ENCODE peak calls at places on chromosomes 1 and 21, in five cellular contexts. E is Right ventricle myocardium inferior, P is iPS DF 19.7, B is prostate gland, G is SK-N-DZ. M is an unnamed sample.

GRCh38 chr1:10251325-10252103 is 41.1 kb downstream of the KIF1B start:
- DNase-seq in B (no peak), G (no peak), P (no peak), E (no peak), M (no peak)

GRCh38 chr1:227998374-227999055 is 8.3 kb upstream of the WNT3A start:
- DNase-seq in G (no peak), P (no peak), B (no peak), E (no peak), M (no peak)

GRCh38 chr1:104987210-104987609 is 1237.5 kb downstream of the AMY1C start:
- DNase-seq in B (no peak), P (no peak), G (no peak), E (no peak), M (no peak)

GRCh38 chr1:170063109-170063826 is 11.2 kb downstream of the KIFAP3 start:
- DNase-seq in P (no peak), B (no peak), E (no peak), G (no peak), M (no peak)

GRCh38 chr1:46489169-46489637 is 433 bp upstream of the DMBX1 start:
- DNase-seq in E (peak), G (no peak), P (no peak), B (no peak), M (no peak)

GRCh38 chr21:45889115-45889708 is 92.4 kb upstream of the COL6A1 start:
- DNase-seq in G (peak), E (no peak), B (no peak), P (no peak), M (no peak)

GRCh38 chr21:14356771-14357170 is 26.2 kb downstream of the HSPA13 start:
- DNase-seq in E (no peak), G (no peak), B (no peak), P (no peak), M (no peak)

GRCh38 chr1:153220606-153221303 is 3.4 kb downstream of the PRR9 start:
- DNase-seq in E (no peak), P (no peak), B (no peak), G (peak), M (no peak)

GRCh38 chr1:10161121-10161520 is 49.2 kb upstream of the KIF1B start:
- DNase-seq in P (no peak), E (no peak), G (no peak), B (no peak), M (no peak)

GRCh38 chr21:38308010-38308784 is 51.4 kb downstream of the KCNJ15 start:
- DNase-seq in P (no peak), G (no peak), E (no peak), B (no peak), M (no peak)

GRCh38 chr1:172054172-172054571 is 212.9 kb downstream of the DNM3 start:
- DNase-seq in P (no peak), G (no peak), E (no peak), B (no peak), M (no peak)

GRCh38 chr1:118325545-118326225 is 140.7 kb upstream of the SPAG17 start:
- DNase-seq in P (no peak), E (no peak), B (no peak), G (no peak), M (no peak)

GRCh38 chr1:179177182-179177581 is 52.3 kb downstream of the ABL2 start:
- DNase-seq in E (no peak), B (no peak), P (no peak), G (no peak), M (no peak)

GRCh38 chr1:101004061-101004460 is 21.5 kb downstream of the DPH5 start:
- DNase-seq in G (no peak), E (no peak), P (no peak), B (peak), M (no peak)

GRCh38 chr1:207910678-207911354 is at the start of gene CD34:
- DNase-seq in E (peak), B (no peak), G (peak), P (no peak), M (no peak)

GRCh38 chr1:102191723-102192122 is 195.0 kb upstream of the OLFM3 start:
- DNase-seq in P (peak), E (no peak), G (peak), B (no peak), M (no peak)

GRCh38 chr1:179380299-179380698 is 14.5 kb downstream of the AXDND1 start:
- DNase-seq in B (no peak), E (no peak), G (no peak), P (no peak), M (no peak)

GRCh38 chr21:37936010-37936785 is 19.9 kb upstream of the KCNJ6 start:
- DNase-seq in G (no peak), E (no peak), P (no peak), B (no peak), M (no peak)